ENCODE peak calls at places on chromosomes 5 and 9, in five cellular contexts. B, S, C, X and Z are unnamed samples.

GRCh38 chr5:146848133-146848532 is 30.4 kb downstream of the PPP2R2B start:
- DNase-seq in X (no peak), C (no peak), B (no peak), S (no peak), Z (no peak)

GRCh38 chr5:74326571-74327338 is 313.8 kb downstream of the ENC1 start:
- DNase-seq in X (peak), S (peak), C (peak), B (peak), Z (no peak)

GRCh38 chr5:22669345-22669744 is 183.8 kb downstream of the CDH12 start:
- DNase-seq in X (peak), B (no peak), S (no peak), C (no peak), Z (no peak)

GRCh38 chr9:124334568-124335319 is 77.0 kb downstream of the NEK6 start:
- DNase-seq in C (no peak), B (no peak), X (no peak), S (no peak), Z (no peak)

GRCh38 chr9:83965350-83966208 is 14.4 kb downstream of the HNRNPK start:
- DNase-seq in X (peak), C (peak), S (no peak), B (no peak), Z (no peak)

GRCh38 chr9:93110400-93110855 is 14.4 kb downstream of the CARD19 start:
- DNase-seq in C (no peak), B (no peak), X (no peak), S (no peak), Z (peak)

GRCh38 chr5:6773342-6774035 is 60.3 kb downstream of the TENT4A start:
- DNase-seq in B (no peak), C (no peak), X (no peak), S (no peak), Z (no peak)

GRCh38 chr9:34988218-34989055 is 1.1 kb upstream of the DNAJB5 start:
- DNase-seq in S (no peak), X (no peak), B (no peak), C (no peak), Z (peak)

GRCh38 chr9:92422611-92423010 is 1.7 kb downstream of the OMD start:
- DNase-seq in X (no peak), S (no peak), C (no peak), B (no peak), Z (no peak)

GRCh38 chr5:58071566-58071965 is 388.3 kb downstream of the PLK2 start:
- DNase-seq in B (no peak), X (no peak), S (no peak), C (peak), Z (no peak)

GRCh38 chr5:164672931-164673694 is 1167.7 kb downstream of the MAT2B start:
- DNase-seq in X (peak), S (no peak), B (no peak), C (peak), Z (no peak)

GRCh38 chr9:129109504-129109903 is 1.1 kb downstream of the CRAT start:
- DNase-seq in B (peak), S (no peak), C (no peak), X (peak), Z (no peak)

GRCh38 chr9:137797206-137798120 is 80.1 kb upstream of the CACNA1B start:
- DNase-seq in X (no peak), S (no peak), C (no peak), B (no peak), Z (no peak)

GRCh38 chr5:145161384-145161783 is 673.8 kb downstream of the PRELID2 start:
- DNase-seq in X (no peak), S (no peak), B (no peak), C (no peak), Z (no peak)

GRCh38 chr5:180860273-180860886 is 696 bp downstream of the ZFP62 start:
- DNase-seq in C (no peak), S (no peak), X (peak), B (peak), Z (peak)

GRCh38 chr9:127418037-127418471 is 6.1 kb upstream of the ZNF79 start:
- DNase-seq in B (peak), C (no peak), S (no peak), X (no peak), Z (no peak)

GRCh38 chr9:113602126-113603119 is 138.9 kb downstream of the RGS3 start:
- DNase-seq in B (no peak), C (peak), S (peak), X (peak), Z (peak)

GRCh38 chr9:130289711-130290241 is 24.2 kb downstream of the HMCN2 start:
- DNase-seq in C (no peak), B (no peak), X (no peak), S (no peak), Z (no peak)

GRCh38 chr9:70486127-70486526 is 71.7 kb upstream of the KLF9 start:
- DNase-seq in C (no peak), B (no peak), X (no peak), S (no peak), Z (no peak)

GRCh38 chr5:138716456-138716924 is 36.7 kb upstream of the CTNNA1 start:
- DNase-seq in S (no peak), C (peak), X (no peak), B (no peak), Z (no peak)

GRCh38 chr5:28403846-28404245 is 1365.5 kb upstream of the CDH9 start:
- DNase-seq in B (no peak), X (no peak), C (no peak), S (no peak), Z (no peak)

GRCh38 chr5:38190111-38190510 is 68.2 kb upstream of the EGFLAM start:
- DNase-seq in S (no peak), X (no peak), C (no peak), B (no peak), Z (no peak)

GRCh38 chr5:12488161-12488560 is 583.9 kb upstream of the CTNND2 start:
- DNase-seq in B (no peak), C (no peak), S (no peak), X (no peak), Z (no peak)

GRCh38 chr5:172744106-172745104 is 26.6 kb downstream of the DUSP1 start:
- DNase-seq in B (no peak), X (no peak), S (peak), C (no peak), Z (no peak)

GRCh38 chr5:150513375-150514309 is 5.7 kb downstream of the NDST1 start:
- DNase-seq in X (peak), S (no peak), C (no peak), B (no peak), Z (no peak)

GRCh38 chr9:69380811-69381210 is 55.8 kb downstream of the ENTREP1 start:
- DNase-seq in C (peak), S (no peak), B (no peak), X (peak), Z (no peak)

GRCh38 chr5:140042551-140043507 is at the start of gene NRG2:
- DNase-seq in S (peak), C (peak), B (peak), X (peak), Z (peak)

GRCh38 chr9:93108301-93109041 is 12.5 kb downstream of the CARD19 start:
- DNase-seq in X (no peak), B (no peak), S (no peak), C (no peak), Z (peak)

GRCh38 chr5:91283899-91284298 is 99.2 kb downstream of the ARRDC3 start:
- DNase-seq in S (no peak), C (peak), B (no peak), X (peak), Z (no peak)

GRCh38 chr9:135926402-135927194 is 19.3 kb upstream of the CAMSAP1 start:
- DNase-seq in C (peak), B (peak), S (peak), X (peak), Z (no peak)

GRCh38 chr9:137492464-137493162 is 33.5 kb upstream of the NSMF start:
- DNase-seq in B (peak), S (no peak), C (no peak), X (no peak), Z (no peak)

GRCh38 chr9:109742759-109743388 is 37.1 kb upstream of the PALM2AKAP2 start:
- DNase-seq in C (peak), S (no peak), X (peak), B (no peak), Z (no peak)
- TF ChIP-seq CTCF in C (no peak), S (no peak), X (no peak), B (no peak), Z (no peak)

DNA sequence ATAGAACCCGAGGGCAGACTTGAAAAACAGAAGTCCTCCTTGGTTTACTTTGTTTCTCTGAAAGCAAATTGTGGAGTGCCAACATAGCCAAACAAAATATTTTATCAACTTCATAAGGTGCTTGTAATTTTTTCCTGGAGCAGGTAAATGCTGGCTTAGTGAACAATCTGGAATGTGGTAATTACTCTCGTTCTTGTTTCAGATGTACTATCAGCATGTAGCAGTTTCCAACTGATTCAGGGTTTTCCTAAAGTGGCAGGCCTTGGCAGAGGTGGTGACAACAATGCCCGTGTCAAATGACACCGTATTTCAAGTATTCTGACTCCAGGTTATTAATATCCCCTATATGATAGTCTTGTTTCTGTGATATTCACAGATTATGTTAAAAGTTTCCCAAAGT is 1.2 kb downstream of the C9orf72 start:
- DNase-seq in B (no peak), C (no peak), S (no peak), X (no peak), Z (no peak)
- H3K4me3 ChIP-seq in B (peak), C (no peak), S (no peak), X (no peak), Z (peak)

GRCh38 chr5:4294878-4295277 is 699.2 kb downstream of the IRX1 start:
- DNase-seq in S (no peak), C (no peak), B (no peak), X (no peak), Z (no peak)

DNA sequence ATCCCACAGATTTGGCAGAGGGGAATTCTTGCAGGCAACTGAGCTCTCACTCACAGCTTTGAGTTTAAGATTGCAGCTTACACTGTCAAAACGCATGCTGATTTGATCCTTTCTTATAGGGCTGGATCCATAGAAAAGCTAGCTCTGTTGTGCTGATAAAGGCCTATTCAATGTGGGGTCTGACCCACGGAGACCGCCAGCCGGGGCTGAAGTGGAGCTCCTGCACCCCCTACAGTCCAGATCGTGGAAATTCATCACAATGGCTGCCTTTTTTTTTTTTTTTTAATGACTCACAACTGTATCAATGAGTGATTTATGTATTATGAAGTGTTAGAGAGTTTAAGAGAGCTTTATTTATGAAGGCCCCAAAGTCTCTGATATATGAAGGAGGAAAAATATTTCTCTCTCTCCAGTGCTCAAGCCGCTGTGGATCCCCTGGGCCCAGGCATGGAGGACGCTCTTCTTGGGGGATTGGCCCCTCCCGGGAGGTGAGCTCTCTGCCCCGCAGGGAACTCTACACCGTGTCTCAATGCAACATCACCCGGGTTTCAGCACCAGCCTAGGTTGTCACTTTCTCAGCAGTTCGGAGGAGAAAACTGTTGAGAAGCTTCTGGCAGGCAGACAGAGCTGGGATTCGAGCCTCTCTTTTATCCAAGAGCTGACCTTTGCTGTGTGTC is 700.2 kb downstream of the IRX1 start:
- DNase-seq in B (no peak), X (no peak), C (peak), S (no peak), Z (no peak)
- TF ChIP-seq CTCF in B (no peak), X (no peak), C (peak), S (no peak), Z (no peak)

DNA sequence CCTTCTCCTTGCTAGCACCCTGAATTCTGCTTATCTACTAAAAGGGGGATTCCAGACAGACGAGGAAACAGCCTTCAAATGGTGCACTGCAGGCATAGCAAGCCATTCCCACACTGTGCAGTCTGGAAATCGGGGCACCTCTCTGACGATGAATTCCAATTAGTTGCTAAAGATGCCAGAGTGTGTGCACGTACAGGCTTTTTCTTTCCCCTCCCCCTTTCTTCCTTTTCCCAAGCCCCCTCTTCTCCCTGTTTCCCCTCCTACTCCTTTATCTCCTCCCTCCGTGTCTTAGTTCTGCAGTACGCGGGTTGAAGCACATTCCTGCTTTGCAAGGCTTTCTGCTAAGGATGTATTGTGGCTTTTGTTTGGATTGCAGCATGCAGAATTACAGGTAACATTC is at the start of gene GPR21:
- DNase-seq in S (no peak), B (no peak), X (no peak), C (no peak), Z (no peak)
- H3K4me3 ChIP-seq in S (peak), B (no peak), X (no peak), C (no peak), Z (peak)

GRCh38 chr5:88886252-88886651 is 3.3 kb upstream of the MEF2C start:
- DNase-seq in C (no peak), S (no peak), X (no peak), B (no peak), Z (no peak)
- TF ChIP-seq CTCF in C (no peak), S (no peak), X (no peak), B (no peak), Z (no peak)

DNA sequence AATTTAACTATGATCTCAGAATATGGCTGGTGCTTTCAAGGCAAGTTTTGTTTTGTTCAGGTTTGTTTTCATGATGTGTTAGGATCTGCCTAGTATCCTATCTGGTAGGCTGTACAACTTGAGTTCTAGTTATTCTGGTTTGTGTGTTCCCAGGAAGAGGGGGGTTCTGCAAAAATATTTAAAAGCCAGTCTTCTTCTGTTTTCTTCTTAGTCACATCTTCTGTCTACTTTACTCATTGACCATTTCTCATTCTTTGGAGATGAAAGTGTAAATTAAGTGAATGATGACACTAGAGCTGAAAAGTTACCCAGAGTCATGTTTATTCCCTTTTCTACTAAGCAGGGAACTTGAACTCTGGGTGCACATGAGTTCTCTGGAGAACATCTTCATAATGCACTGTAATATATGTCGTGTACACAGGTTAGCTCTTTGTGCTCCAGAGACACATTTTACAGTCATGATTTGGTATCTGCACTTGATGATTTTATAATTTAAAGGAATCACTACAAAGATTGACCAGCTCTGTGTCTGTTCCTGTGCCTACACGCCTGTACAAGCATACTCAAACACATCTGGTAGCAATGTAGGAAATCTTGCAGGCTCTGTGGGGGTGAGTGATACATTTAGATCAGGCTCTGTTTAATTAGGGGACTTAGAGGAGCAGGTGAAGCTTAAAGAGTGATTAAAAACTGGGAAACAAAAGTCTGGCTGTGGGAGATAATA is 5.0 kb downstream of the SMAD5 start:
- DNase-seq in B (no peak), C (no peak), X (no peak), S (no peak), Z (no peak)
- H3K4me3 ChIP-seq in B (no peak), C (no peak), X (no peak), S (no peak), Z (no peak)

DNA sequence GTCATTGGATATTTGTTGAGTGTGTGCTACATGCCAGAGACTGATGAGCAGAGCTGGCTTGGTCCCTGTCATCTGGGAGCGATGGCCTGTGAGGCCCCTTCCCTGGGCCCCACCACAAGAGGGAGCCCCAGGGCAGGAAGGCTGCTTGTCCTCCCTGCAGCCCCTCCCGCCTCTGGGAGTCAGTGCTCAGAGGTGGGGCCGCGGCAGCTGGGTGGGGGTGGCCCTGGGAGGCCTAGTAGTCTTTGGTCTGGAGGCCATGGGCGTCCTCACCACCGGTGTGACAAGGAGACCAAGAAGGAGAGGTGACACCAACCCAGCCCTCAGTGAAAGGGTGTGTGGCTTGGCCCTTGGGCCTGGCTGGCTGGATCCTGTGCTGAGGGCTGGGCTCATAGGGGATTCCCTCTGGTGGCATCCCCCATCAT is 166.4 kb downstream of the GAPVD1 start:
- DNase-seq in B (peak), S (peak), C (peak), X (no peak), Z (no peak)
- TF ChIP-seq CTCF in B (peak), S (peak), C (peak), X (peak), Z (no peak)